ENCODE peak calls at places on chromosomes 3 and 15, in four cellular contexts. V, Z, B and H are unnamed samples.

GRCh38 chr3:9793161-9793781 is 389 bp downstream of the ARPC4 start:
- DNase-seq in V (peak; percentile 51), Z (peak; percentile 71), B (no peak), H (peak; percentile 35)

GRCh38 chr15:33013827-33014445 is 180.6 kb downstream of the FMN1 start:
- DNase-seq in V (peak; percentile 74), Z (no peak), B (no peak), H (no peak)

GRCh38 chr15:89857673-89858072 is 36.1 kb downstream of the AP3S2 start:
- DNase-seq in V (no peak), Z (no peak), B (no peak), H (no peak)

GRCh38 chr3:142065344-142065743 is 84.0 kb downstream of the TFDP2 start:
- DNase-seq in V (no peak), Z (no peak), B (no peak), H (no peak)

GRCh38 chr3:7194081-7194835 is 333.3 kb downstream of the GRM7 start:
- DNase-seq in V (no peak), Z (no peak), B (no peak), H (no peak)

GRCh38 chr15:59222106-59222505 is 15.5 kb downstream of the LDHAL6B start:
- DNase-seq in V (peak; percentile 86), Z (no peak), B (no peak), H (no peak)

GRCh38 chr3:40312661-40313226 is 3.2 kb downstream of the EIF1B start:
- DNase-seq in V (peak; percentile 29), Z (no peak), B (no peak), H (no peak)

GRCh38 chr3:35739181-35739809 is 100.0 kb downstream of the ARPP21 start:
- DNase-seq in V (no peak), Z (no peak), B (no peak), H (no peak)

GRCh38 chr3:87225659-87226058 is 1.4 kb upstream of the CHMP2B start:
- DNase-seq in V (peak; percentile 21), Z (no peak), B (no peak), H (no peak)

GRCh38 chr3:187746059-187746453 is 788 bp upstream of the BCL6 start:
- DNase-seq in V (peak; percentile 21), Z (no peak), B (no peak), H (no peak)

GRCh38 chr3:160755776-160756304 is at the start of gene PPM1L:
- DNase-seq in V (peak; percentile 8), Z (peak; percentile 85), B (peak; percentile 56), H (peak; percentile 73)

GRCh38 chr3:108489776-108490175 is 20.6 kb downstream of the MYH15 start:
- DNase-seq in V (peak; percentile 59), Z (no peak), B (no peak), H (peak; percentile 42)

GRCh38 chr3:179063945-179064560 is 7.6 kb downstream of the ZMAT3 start:
- DNase-seq in V (no peak), Z (no peak), B (no peak), H (no peak)

GRCh38 chr15:94234300-94234699 is 2.9 kb downstream of the MCTP2 start:
- DNase-seq in V (no peak), Z (no peak), B (peak; percentile 62), H (no peak)

GRCh38 chr3:64900220-64900619 is 212.4 kb upstream of the ADAMTS9 start:
- DNase-seq in V (no peak), Z (no peak), B (no peak), H (no peak)

GRCh38 chr3:194586839-194587238 is 46.4 kb downstream of the TMEM44 start:
- DNase-seq in V (peak; percentile 82), Z (no peak), B (no peak), H (no peak)

GRCh38 chr15:48389701-48390143 is 58.5 kb downstream of the DUT start:
- DNase-seq in V (peak; percentile 85), Z (no peak), B (no peak), H (no peak)

GRCh38 chr3:14121859-14122258 is 2.8 kb downstream of the CHCHD4 start:
- DNase-seq in V (no peak), Z (no peak), B (no peak), H (no peak)

GRCh38 chr15:63069616-63069952 is 27.0 kb downstream of the TPM1 start:
- DNase-seq in V (no peak), Z (no peak), B (no peak), H (no peak)

GRCh38 chr3:160921020-160921635 is 165.1 kb downstream of the PPM1L start:
- DNase-seq in V (peak; percentile 61), Z (no peak), B (no peak), H (no peak)

GRCh38 chr3:14765576-14766427 is 53.0 kb upstream of the FGD5 start:
- DNase-seq in V (no peak), Z (no peak), B (no peak), H (no peak)

GRCh38 chr15:40917585-40917984 is 11.6 kb upstream of the DLL4 start:
- DNase-seq in V (no peak), Z (no peak), B (no peak), H (no peak)

GRCh38 chr3:98593046-98593936 is at the start of gene CPOX:
- DNase-seq in V (peak; percentile 81), Z (peak; percentile 95), B (peak; percentile 88), H (peak; percentile 90)

GRCh38 chr3:141940204-141940776 is 63.8 kb downstream of the ATP1B3 start:
- DNase-seq in V (peak; percentile 42), Z (no peak), B (peak; percentile 67), H (no peak)

GRCh38 chr3:87199621-87200020 is 27.5 kb upstream of the CHMP2B start:
- DNase-seq in V (no peak), Z (no peak), B (no peak), H (no peak)

GRCh38 chr3:97131476-97131875 is 317.1 kb downstream of the EPHA6 start:
- DNase-seq in V (no peak), Z (no peak), B (no peak), H (no peak)

GRCh38 chr3:183845608-183846288 is 20.4 kb upstream of the MAP6D1 start:
- DNase-seq in V (peak; percentile 31), Z (no peak), B (no peak), H (no peak)

GRCh38 chr3:148648685-148649352 is 48.9 kb upstream of the AGTR1 start:
- DNase-seq in V (peak; percentile 84), Z (no peak), B (no peak), H (no peak)

GRCh38 chr3:36689560-36689959 is 74.8 kb downstream of the DCLK3 start:
- DNase-seq in V (no peak), Z (no peak), B (no peak), H (no peak)

GRCh38 chr15:62426387-62426956 is 261.4 kb upstream of the C2CD4B start:
- DNase-seq in V (no peak), Z (no peak), B (no peak), H (no peak)

GRCh38 chr3:49639551-49639950 is 34.6 kb upstream of the APEH start:
- DNase-seq in V (no peak), Z (no peak), B (no peak), H (no peak)

GRCh38 chr3:15313461-15313860 is 18.9 kb downstream of the SH3BP5 start:
- DNase-seq in V (no peak), Z (no peak), B (no peak), H (no peak)

GRCh38 chr15:68794869-68795268 is 25.8 kb downstream of the ANP32A start:
- DNase-seq in V (no peak), Z (no peak), B (no peak), H (no peak)

GRCh38 chr3:13828501-13828900 is 51.4 kb downstream of the WNT7A start:
- DNase-seq in V (no peak), Z (no peak), B (no peak), H (no peak)

GRCh38 chr3:98602078-98602678 is 8.8 kb upstream of the CPOX start:
- DNase-seq in V (peak; percentile 75), Z (no peak), B (no peak), H (peak; percentile 68)

GRCh38 chr3:135093121-135093520 is 298.1 kb downstream of the EPHB1 start:
- DNase-seq in V (no peak), Z (no peak), B (no peak), H (no peak)